ENCODE peak calls at places on chromosomes 16 and 17, in eight cellular contexts. A is body of pancreas, V is left lung, Q is fibroblast of lung, F is lower leg skin, J is PC-3, W is astrocyte, G is left ventricle myocardium inferior. I is an unnamed sample.

GRCh38 chr17:65666869-65667268 is 105.4 kb upstream of the AXIN2 start:
- DNase-seq in A (no peak), V (no peak), Q (no peak), F (no peak), J (no peak), W (peak; percentile 12), G (no peak), I (no peak)

GRCh38 chr17:2040942-2041560 is 771 bp upstream of the OVCA2 start:
- DNase-seq in A (peak; percentile 60), V (no peak), Q (no peak), F (peak; percentile 84), J (no peak), W (no peak), G (no peak), I (no peak)

GRCh38 chr16:84209989-84210388 is 19.0 kb downstream of the ADAD2 start:
- DNase-seq in A (no peak), V (no peak), Q (no peak), F (no peak), J (no peak), W (peak; percentile 12), G (no peak), I (no peak)

GRCh38 chr17:76054112-76054476 is 18.2 kb downstream of the SRP68 start:
- DNase-seq in A (no peak), V (no peak), Q (peak; percentile 49), F (no peak), J (peak; percentile 83), W (peak; percentile 71), G (no peak), I (no peak)

GRCh38 chr16:67173808-67174705 is 3.7 kb downstream of the NOL3 start:
- DNase-seq in A (peak; percentile 95), V (peak; percentile 88), Q (peak; percentile 82), F (peak; percentile 96), J (peak; percentile 87), W (peak; percentile 78), G (peak; percentile 88), I (peak; percentile 96)

GRCh38 chr16:11736903-11737302 is 5.8 kb downstream of the TXNDC11 start:
- DNase-seq in A (no peak), V (no peak), Q (no peak), F (no peak), J (no peak), W (no peak), G (no peak), I (no peak)

GRCh38 chr17:10744509-10745000 is 14.7 kb upstream of the TMEM220 start:
- DNase-seq in A (no peak), V (no peak), Q (no peak), F (no peak), J (no peak), W (no peak), G (no peak), I (no peak)

GRCh38 chr16:89958068-89958467 is 9.5 kb downstream of the DEF8 start:
- DNase-seq in A (peak; percentile 36), V (no peak), Q (peak; percentile 14), F (no peak), J (peak; percentile 33), W (no peak), G (peak; percentile 47), I (no peak)

GRCh38 chr17:76353004-76353598 is 615 bp downstream of the PRPSAP1 start:
- DNase-seq in A (peak; percentile 37), V (peak; percentile 34), Q (no peak), F (no peak), J (no peak), W (no peak), G (peak; percentile 36), I (peak; percentile 75)

GRCh38 chr16:75019586-75019985 is 20.8 kb downstream of the ZNRF1 start:
- DNase-seq in A (no peak), V (no peak), Q (no peak), F (peak; percentile 52), J (no peak), W (no peak), G (no peak), I (no peak)

DNA sequence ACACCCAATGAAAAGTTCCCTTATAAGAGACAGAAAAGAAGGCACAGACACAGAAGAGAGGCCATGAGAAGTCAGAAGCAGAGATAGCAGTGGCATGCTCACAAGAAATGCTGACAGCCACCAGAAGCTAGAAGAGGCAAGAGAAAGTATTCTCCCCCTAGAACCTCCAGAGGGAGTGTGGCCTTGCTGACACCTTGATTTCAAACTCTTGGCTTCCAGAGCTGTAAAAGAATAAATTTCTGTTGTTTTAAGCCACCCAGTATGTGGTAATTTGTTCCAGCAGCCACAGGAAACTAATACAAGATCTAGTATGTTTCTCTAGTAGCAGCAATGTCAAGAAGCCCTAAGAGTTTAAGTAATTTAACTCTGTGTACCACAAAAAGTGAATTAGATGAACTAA is 87.2 kb upstream of the NOG start:
- DNase-seq in A (no peak), V (no peak), Q (no peak), F (no peak), J (no peak), W (no peak), G (no peak), I (no peak)
- TF ChIP-seq CTCF in A (no peak), V (no peak), Q (no peak), F (no peak), J (no peak), W (no peak), G (no peak), I (no peak)

DNA sequence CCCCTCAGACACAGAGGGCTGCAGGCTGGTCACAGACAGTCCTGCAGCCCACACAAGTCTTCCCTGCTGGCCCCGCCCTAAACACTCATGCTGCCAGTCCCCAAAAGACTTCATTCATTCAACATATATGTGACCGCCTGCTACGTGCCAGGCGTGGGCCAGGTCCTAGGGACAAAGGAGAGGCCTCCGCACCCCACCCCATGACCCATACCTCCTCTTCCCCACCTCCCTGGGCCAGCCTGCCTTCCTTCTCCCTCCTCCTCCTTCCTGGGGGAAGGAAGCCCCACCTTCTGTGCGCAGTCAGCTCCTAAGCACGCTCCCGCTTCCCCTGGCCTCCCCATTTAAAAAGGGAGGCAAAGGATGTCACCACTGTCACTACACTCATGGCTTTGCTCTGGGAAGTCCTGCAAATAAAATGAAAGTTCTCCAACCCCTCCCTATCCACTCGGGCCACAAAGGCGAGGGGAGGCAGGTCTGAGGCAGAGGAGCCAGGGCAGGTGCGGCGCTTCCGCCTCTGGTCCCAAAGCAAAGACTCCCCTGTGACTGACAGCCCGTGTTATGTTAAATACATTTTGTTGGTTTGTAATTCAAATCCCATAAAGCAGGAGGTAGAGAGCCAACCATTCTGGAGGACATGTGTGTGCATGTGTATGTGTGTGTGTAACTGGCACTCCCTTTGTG is 9.0 kb downstream of the DNAAF8 start:
- DNase-seq in A (no peak), V (no peak), Q (no peak), F (no peak), J (no peak), W (no peak), G (no peak), I (no peak)
- H3K4me3 ChIP-seq in A (no peak overlapping the region), V (no peak overlapping the region), Q (no peak overlapping the region), F (no peak overlapping the region), J (no peak overlapping the region), W (no peak overlapping the region), G (peak overlapping the region; percentile 16), I (no peak overlapping the region)

GRCh38 chr17:63918305-63918704 is 334 bp downstream of the GH1 start:
- DNase-seq in A (no peak), V (peak; percentile 20), Q (no peak), F (no peak), J (peak; percentile 14), W (no peak), G (no peak), I (no peak)
- TF ChIP-seq CTCF in A (no peak), V (no peak), Q (no peak), F (no peak), J (peak; percentile 24), W (no peak), G (no peak), I (no peak)

GRCh38 chr17:48563867-48564199 is 14.3 kb downstream of the HOXB4 start:
- DNase-seq in A (no peak), V (no peak), Q (no peak), F (no peak), J (no peak), W (no peak), G (no peak), I (no peak)

GRCh38 chr17:48562934-48563333 is 15.2 kb downstream of the HOXB4 start:
- DNase-seq in A (no peak), V (no peak), Q (no peak), F (no peak), J (no peak), W (no peak), G (no peak), I (no peak)

GRCh38 chr17:48563385-48563838 is 14.7 kb downstream of the HOXB4 start:
- DNase-seq in A (no peak), V (no peak), Q (peak; percentile 75), F (no peak), J (no peak), W (no peak), G (no peak), I (no peak)

GRCh38 chr17:48565024-48565558 is 13.1 kb downstream of the HOXB4 start:
- DNase-seq in A (no peak), V (no peak), Q (peak; percentile 75), F (no peak), J (no peak), W (no peak), G (no peak), I (no peak)

GRCh38 chr17:48564200-48565023 is 13.7 kb downstream of the HOXB4 start:
- DNase-seq in A (no peak), V (no peak), Q (no peak), F (no peak), J (no peak), W (no peak), G (no peak), I (no peak)
- H3K4me3 ChIP-seq in A (no peak overlapping the region), V (no peak overlapping the region), Q (peak overlapping the region; percentile 67), F (peak overlapping the region; percentile 10), J (no peak overlapping the region), W (peak overlapping the region; percentile 58), G (peak overlapping the region; percentile 61), I (peak overlapping the region; percentile 74)

GRCh38 chr17:66782866-66783265 is 52.1 kb upstream of the CACNG5 start:
- DNase-seq in A (no peak), V (no peak), Q (no peak), F (no peak), J (no peak), W (no peak), G (no peak), I (no peak)
- TF ChIP-seq CTCF in A (no peak), V (no peak), Q (no peak), F (no peak), J (no peak), W (no peak), G (no peak), I (no peak)